ENCODE peak calls at places on chromosomes 4 and X, in ten cellular contexts. One of them, this sample, is unnamed.

GRCh38 chr4:187414716-187415115 is 580.9 kb upstream of the ZFP42 start:
- DNase-seq in esophagus muscularis mucosa: no peak
- DNase-seq in pancreas: no peak
- DNase-seq in choroid plexus epithelial cell: no peak
- DNase-seq in A549: no peak
- DNase-seq in hepatocyte: no peak
- DNase-seq in GM23338: no peak
- DNase-seq in fibroblast of villous mesenchyme: no peak
- DNase-seq in gastrocnemius medialis: no peak
- DNase-seq in PC-3: no peak
- DNase-seq in this sample: no peak

GRCh38 chrX:14997271-14997670 is 124.0 kb downstream of the MOSPD2 start:
- DNase-seq in esophagus muscularis mucosa: no peak
- DNase-seq in pancreas: no peak
- DNase-seq in choroid plexus epithelial cell: no peak
- DNase-seq in A549: no peak
- DNase-seq in hepatocyte: no peak
- DNase-seq in GM23338: no peak
- DNase-seq in fibroblast of villous mesenchyme: no peak
- DNase-seq in gastrocnemius medialis: no peak
- DNase-seq in PC-3: no peak
- DNase-seq in this sample: no peak

GRCh38 chrX:19602866-19603620 is 87.7 kb upstream of the MAP3K15 start:
- DNase-seq in esophagus muscularis mucosa: no peak
- DNase-seq in pancreas: no peak
- DNase-seq in choroid plexus epithelial cell: peak; percentile 70
- DNase-seq in A549: peak; percentile 76
- DNase-seq in hepatocyte: no peak
- DNase-seq in GM23338: no peak
- DNase-seq in fibroblast of villous mesenchyme: peak; percentile 62
- DNase-seq in gastrocnemius medialis: peak; percentile 46
- DNase-seq in PC-3: peak; percentile 82
- DNase-seq in this sample: no peak

GRCh38 chr4:26410385-26411293 is 79.6 kb downstream of the CCKAR start:
- DNase-seq in esophagus muscularis mucosa: no peak
- DNase-seq in pancreas: no peak
- DNase-seq in choroid plexus epithelial cell: peak; percentile 80
- DNase-seq in A549: peak; percentile 40
- DNase-seq in hepatocyte: peak; percentile 56
- DNase-seq in GM23338: peak; percentile 65
- DNase-seq in fibroblast of villous mesenchyme: peak; percentile 71
- DNase-seq in gastrocnemius medialis: no peak
- DNase-seq in PC-3: peak; percentile 76
- DNase-seq in this sample: peak; percentile 47

GRCh38 chr4:102343964-102344519 is 1.2 kb downstream of the SLC39A8 start:
- DNase-seq in esophagus muscularis mucosa: no peak
- DNase-seq in pancreas: peak; percentile 67
- DNase-seq in choroid plexus epithelial cell: no peak
- DNase-seq in A549: no peak
- DNase-seq in hepatocyte: peak; percentile 76
- DNase-seq in GM23338: no peak
- DNase-seq in fibroblast of villous mesenchyme: peak; percentile 55
- DNase-seq in gastrocnemius medialis: no peak
- DNase-seq in PC-3: peak; percentile 47
- DNase-seq in this sample: no peak

GRCh38 chr4:79273918-79274317 is 51.9 kb downstream of the NAA11 start:
- DNase-seq in esophagus muscularis mucosa: no peak
- DNase-seq in pancreas: no peak
- DNase-seq in choroid plexus epithelial cell: no peak
- DNase-seq in A549: no peak
- DNase-seq in hepatocyte: no peak
- DNase-seq in GM23338: no peak
- DNase-seq in fibroblast of villous mesenchyme: peak; percentile 18
- DNase-seq in gastrocnemius medialis: no peak
- DNase-seq in PC-3: no peak
- DNase-seq in this sample: no peak

GRCh38 chrX:46549914-46550313 is 4.7 kb upstream of the ZNF674 start:
- DNase-seq in esophagus muscularis mucosa: no peak
- DNase-seq in pancreas: no peak
- DNase-seq in choroid plexus epithelial cell: no peak
- DNase-seq in A549: no peak
- DNase-seq in hepatocyte: no peak
- DNase-seq in GM23338: peak; percentile 31
- DNase-seq in fibroblast of villous mesenchyme: no peak
- DNase-seq in gastrocnemius medialis: no peak
- DNase-seq in PC-3: no peak
- DNase-seq in this sample: no peak

GRCh38 chr4:108432418-108432817 is 188.0 kb upstream of the RPL34 start:
- DNase-seq in esophagus muscularis mucosa: no peak
- DNase-seq in pancreas: no peak
- DNase-seq in choroid plexus epithelial cell: peak; percentile 10
- DNase-seq in A549: no peak
- DNase-seq in hepatocyte: no peak
- DNase-seq in GM23338: no peak
- DNase-seq in fibroblast of villous mesenchyme: no peak
- DNase-seq in gastrocnemius medialis: no peak
- DNase-seq in PC-3: no peak
- DNase-seq in this sample: no peak

DNA sequence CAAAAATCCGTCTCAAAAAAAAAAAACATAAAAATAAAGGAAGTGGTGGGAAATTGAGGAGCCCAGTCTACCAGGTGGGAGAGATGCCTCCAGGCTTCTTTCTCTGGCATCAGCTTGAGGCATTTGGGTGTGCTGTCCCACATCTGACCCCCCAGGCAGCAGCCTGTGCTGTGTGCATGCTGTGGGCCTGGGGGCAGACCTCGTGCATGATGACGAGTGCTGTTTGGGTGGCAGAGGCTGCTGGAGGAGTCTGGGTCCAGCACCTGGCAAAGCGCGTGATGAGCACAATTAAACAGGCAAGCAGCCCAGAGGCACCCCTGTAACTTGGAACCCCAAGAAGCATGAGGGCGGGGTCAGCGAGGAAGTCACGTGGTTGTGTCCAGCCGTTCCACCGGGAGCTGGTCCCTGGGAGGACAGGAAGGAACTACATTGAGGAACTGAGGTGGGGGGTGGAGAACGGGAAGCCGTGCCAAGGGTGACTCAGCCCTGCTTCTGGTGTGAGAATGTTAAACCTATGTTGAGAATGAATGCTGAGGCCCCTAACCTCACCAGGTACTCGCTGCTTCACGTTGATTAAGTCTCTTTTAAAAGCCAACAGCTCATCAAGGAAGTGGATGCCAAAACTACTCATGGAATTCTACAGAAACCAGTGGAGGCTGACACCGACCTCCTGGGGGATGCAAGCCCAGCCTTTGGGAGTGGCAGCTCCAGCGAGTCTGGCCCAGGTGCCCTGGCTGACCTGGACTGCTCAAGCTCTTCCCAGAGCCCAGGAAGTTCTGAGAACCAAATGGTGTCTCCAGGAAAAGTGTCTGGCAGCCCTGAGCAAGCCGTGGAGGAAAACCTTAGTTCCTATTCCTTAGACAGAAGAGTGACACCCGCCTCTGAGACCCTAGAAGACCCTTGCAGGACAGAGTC is 6.1 kb downstream of the TACC3 start:
- DNase-seq in esophagus muscularis mucosa: no peak
- DNase-seq in pancreas: peak; percentile 54
- DNase-seq in choroid plexus epithelial cell: peak; percentile 81
- DNase-seq in A549: peak; percentile 75
- DNase-seq in hepatocyte: no peak
- DNase-seq in GM23338: no peak
- DNase-seq in fibroblast of villous mesenchyme: peak; percentile 71
- DNase-seq in gastrocnemius medialis: peak; percentile 45
- DNase-seq in PC-3: peak; percentile 89
- DNase-seq in this sample: peak; percentile 65
- H3K4me3 ChIP-seq in esophagus muscularis mucosa: peak overlapping the region; percentile 15
- H3K4me3 ChIP-seq in pancreas: no peak overlapping the region
- H3K4me3 ChIP-seq in choroid plexus epithelial cell: no peak overlapping the region
- H3K4me3 ChIP-seq in A549: peak overlapping the region; percentile 9
- H3K4me3 ChIP-seq in hepatocyte: no peak overlapping the region
- H3K4me3 ChIP-seq in GM23338: no peak overlapping the region
- H3K4me3 ChIP-seq in fibroblast of villous mesenchyme: no peak overlapping the region
- H3K4me3 ChIP-seq in gastrocnemius medialis: peak overlapping the region; percentile 28
- H3K4me3 ChIP-seq in PC-3: peak overlapping the region; percentile 34
- H3K4me3 ChIP-seq in this sample: no peak overlapping the region

DNA sequence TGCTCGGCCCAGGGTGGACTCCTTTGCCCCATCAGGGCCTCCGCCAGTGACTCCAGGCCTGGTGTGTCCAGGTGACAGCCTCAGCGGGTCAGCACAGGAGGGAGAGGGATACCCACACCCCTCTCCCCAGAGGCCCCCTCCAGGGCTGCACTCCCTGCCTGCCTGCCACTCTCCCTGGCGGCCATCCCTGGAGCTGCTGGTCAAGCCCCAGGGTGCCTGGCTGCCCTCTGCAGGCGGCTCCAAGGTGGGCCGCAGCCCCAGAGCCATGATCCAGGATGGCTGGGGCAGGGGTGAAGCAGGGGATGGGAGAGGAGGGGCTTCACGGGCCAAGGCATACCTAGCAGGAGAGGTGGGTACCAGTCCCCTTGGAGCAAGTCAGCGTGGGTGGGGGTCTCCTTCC is 3.8 kb downstream of the FGFRL1 start:
- DNase-seq in esophagus muscularis mucosa: no peak
- DNase-seq in pancreas: no peak
- DNase-seq in choroid plexus epithelial cell: no peak
- DNase-seq in A549: no peak
- DNase-seq in hepatocyte: no peak
- DNase-seq in GM23338: no peak
- DNase-seq in fibroblast of villous mesenchyme: no peak
- DNase-seq in gastrocnemius medialis: no peak
- DNase-seq in PC-3: no peak
- DNase-seq in this sample: no peak
- TF ChIP-seq CTCF in esophagus muscularis mucosa: no peak
- TF ChIP-seq CTCF in pancreas: no peak
- TF ChIP-seq CTCF in choroid plexus epithelial cell: no peak
- TF ChIP-seq CTCF in A549: no peak
- TF ChIP-seq CTCF in hepatocyte: no peak
- TF ChIP-seq CTCF in GM23338: no peak
- TF ChIP-seq CTCF in fibroblast of villous mesenchyme: no peak
- TF ChIP-seq CTCF in gastrocnemius medialis: no peak
- TF ChIP-seq CTCF in PC-3: no peak
- TF ChIP-seq CTCF in this sample: no peak

GRCh38 chr4:85474818-85475630 is at the start of gene ARHGAP24:
- DNase-seq in esophagus muscularis mucosa: peak; percentile 95
- DNase-seq in pancreas: peak; percentile 93
- DNase-seq in choroid plexus epithelial cell: peak; percentile 99
- DNase-seq in A549: peak; percentile 91
- DNase-seq in hepatocyte: peak; percentile 93
- DNase-seq in GM23338: peak; percentile 95
- DNase-seq in fibroblast of villous mesenchyme: peak; percentile 100
- DNase-seq in gastrocnemius medialis: peak; percentile 86
- DNase-seq in PC-3: peak; percentile 88
- DNase-seq in this sample: peak; percentile 96

GRCh38 chr4:85475631-85476233 is 782 bp downstream of the ARHGAP24 start:
- DNase-seq in esophagus muscularis mucosa: no peak
- DNase-seq in pancreas: peak; percentile 25
- DNase-seq in choroid plexus epithelial cell: peak; percentile 65
- DNase-seq in A549: peak; percentile 42
- DNase-seq in hepatocyte: peak; percentile 52
- DNase-seq in GM23338: no peak
- DNase-seq in fibroblast of villous mesenchyme: peak; percentile 54
- DNase-seq in gastrocnemius medialis: no peak
- DNase-seq in PC-3: no peak
- DNase-seq in this sample: no peak

GRCh38 chr4:85478576-85478975 is 3.6 kb downstream of the ARHGAP24 start:
- DNase-seq in esophagus muscularis mucosa: no peak
- DNase-seq in pancreas: no peak
- DNase-seq in choroid plexus epithelial cell: peak; percentile 40
- DNase-seq in A549: no peak
- DNase-seq in hepatocyte: no peak
- DNase-seq in GM23338: no peak
- DNase-seq in fibroblast of villous mesenchyme: peak; percentile 55
- DNase-seq in gastrocnemius medialis: no peak
- DNase-seq in PC-3: no peak
- DNase-seq in this sample: no peak

GRCh38 chr4:85474356-85474755 is 594 bp upstream of the ARHGAP24 start:
- DNase-seq in esophagus muscularis mucosa: no peak
- DNase-seq in pancreas: no peak
- DNase-seq in choroid plexus epithelial cell: no peak
- DNase-seq in A549: no peak
- DNase-seq in hepatocyte: no peak
- DNase-seq in GM23338: no peak
- DNase-seq in fibroblast of villous mesenchyme: peak; percentile 68
- DNase-seq in gastrocnemius medialis: no peak
- DNase-seq in PC-3: no peak
- DNase-seq in this sample: no peak

DNA sequence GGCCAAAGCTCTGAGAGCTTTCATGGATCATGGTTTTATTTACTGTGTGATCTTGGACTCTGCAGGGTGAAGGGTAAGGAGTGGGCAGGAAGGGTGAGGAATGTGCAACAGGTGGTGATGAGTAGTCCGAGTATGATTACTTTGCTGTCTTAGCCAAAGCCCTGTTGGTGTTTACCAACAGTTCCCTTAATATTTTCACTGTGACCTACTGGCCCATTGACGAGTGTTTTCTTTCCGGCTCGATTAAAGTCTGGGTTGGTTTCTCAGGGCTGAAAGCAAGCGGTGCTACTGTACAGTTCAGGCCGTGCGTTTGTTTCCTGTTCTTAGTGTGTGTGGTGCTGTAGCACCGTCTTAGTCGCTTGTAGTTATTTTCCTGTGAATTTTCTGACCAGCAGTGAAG is 2.6 kb downstream of the ARHGAP24 start:
- DNase-seq in esophagus muscularis mucosa: no peak
- DNase-seq in pancreas: no peak
- DNase-seq in choroid plexus epithelial cell: no peak
- DNase-seq in A549: peak; percentile 41
- DNase-seq in hepatocyte: no peak
- DNase-seq in GM23338: no peak
- DNase-seq in fibroblast of villous mesenchyme: peak; percentile 53
- DNase-seq in gastrocnemius medialis: no peak
- DNase-seq in PC-3: no peak
- DNase-seq in this sample: no peak
- H3K4me3 ChIP-seq in esophagus muscularis mucosa: peak overlapping the region; percentile 2
- H3K4me3 ChIP-seq in pancreas: no peak overlapping the region
- H3K4me3 ChIP-seq in choroid plexus epithelial cell: no peak overlapping the region
- H3K4me3 ChIP-seq in A549: no peak overlapping the region
- H3K4me3 ChIP-seq in hepatocyte: no peak overlapping the region
- H3K4me3 ChIP-seq in GM23338: no peak overlapping the region
- H3K4me3 ChIP-seq in fibroblast of villous mesenchyme: peak overlapping the region; percentile 85
- H3K4me3 ChIP-seq in gastrocnemius medialis: peak overlapping the region; percentile 65
- H3K4me3 ChIP-seq in PC-3: no peak overlapping the region
- H3K4me3 ChIP-seq in this sample: peak overlapping the region; percentile 69

GRCh38 chr4:121823505-121824170 is at the start of gene CCNA2:
- DNase-seq in esophagus muscularis mucosa: peak; percentile 99
- DNase-seq in pancreas: peak; percentile 92
- DNase-seq in choroid plexus epithelial cell: peak; percentile 98
- DNase-seq in A549: peak; percentile 96
- DNase-seq in hepatocyte: peak; percentile 96
- DNase-seq in GM23338: peak; percentile 99
- DNase-seq in fibroblast of villous mesenchyme: peak; percentile 98
- DNase-seq in gastrocnemius medialis: peak; percentile 95
- DNase-seq in PC-3: peak; percentile 96
- DNase-seq in this sample: peak; percentile 92

GRCh38 chr4:121824950-121825349 is 1.3 kb upstream of the CCNA2 start:
- DNase-seq in esophagus muscularis mucosa: no peak
- DNase-seq in pancreas: no peak
- DNase-seq in choroid plexus epithelial cell: no peak
- DNase-seq in A549: no peak
- DNase-seq in hepatocyte: no peak
- DNase-seq in GM23338: no peak
- DNase-seq in fibroblast of villous mesenchyme: no peak
- DNase-seq in gastrocnemius medialis: no peak
- DNase-seq in PC-3: no peak
- DNase-seq in this sample: no peak

GRCh38 chr4:121824171-121824527 is 466 bp upstream of the CCNA2 start:
- DNase-seq in esophagus muscularis mucosa: no peak
- DNase-seq in pancreas: no peak
- DNase-seq in choroid plexus epithelial cell: no peak
- DNase-seq in A549: no peak
- DNase-seq in hepatocyte: no peak
- DNase-seq in GM23338: no peak
- DNase-seq in fibroblast of villous mesenchyme: no peak
- DNase-seq in gastrocnemius medialis: no peak
- DNase-seq in PC-3: no peak
- DNase-seq in this sample: no peak

GRCh38 chr4:121829511-121829910 is 5.8 kb upstream of the CCNA2 start:
- DNase-seq in esophagus muscularis mucosa: no peak
- DNase-seq in pancreas: no peak
- DNase-seq in choroid plexus epithelial cell: no peak
- DNase-seq in A549: no peak
- DNase-seq in hepatocyte: no peak
- DNase-seq in GM23338: no peak
- DNase-seq in fibroblast of villous mesenchyme: no peak
- DNase-seq in gastrocnemius medialis: no peak
- DNase-seq in PC-3: no peak
- DNase-seq in this sample: no peak

GRCh38 chr4:121827851-121828250 is 4.2 kb upstream of the CCNA2 start:
- DNase-seq in esophagus muscularis mucosa: no peak
- DNase-seq in pancreas: no peak
- DNase-seq in choroid plexus epithelial cell: peak; percentile 70
- DNase-seq in A549: peak; percentile 0
- DNase-seq in hepatocyte: no peak
- DNase-seq in GM23338: no peak
- DNase-seq in fibroblast of villous mesenchyme: no peak
- DNase-seq in gastrocnemius medialis: no peak
- DNase-seq in PC-3: peak; percentile 54
- DNase-seq in this sample: no peak
- TF ChIP-seq CTCF in esophagus muscularis mucosa: no peak
- TF ChIP-seq CTCF in pancreas: no peak
- TF ChIP-seq CTCF in choroid plexus epithelial cell: no peak
- TF ChIP-seq CTCF in A549: no peak
- TF ChIP-seq CTCF in hepatocyte: no peak
- TF ChIP-seq CTCF in GM23338: no peak
- TF ChIP-seq CTCF in fibroblast of villous mesenchyme: no peak
- TF ChIP-seq CTCF in gastrocnemius medialis: no peak
- TF ChIP-seq CTCF in PC-3: no peak
- TF ChIP-seq CTCF in this sample: no peak